ENCODE peak calls at places on chromosomes 11 and 22, in four cellular contexts. One of them, this sample, is unnamed.

GRCh38 chr11:119206512-119207299 is 567 bp downstream of the CBL start:
- DNase-seq in RWPE1: peak; percentile 34
- DNase-seq in left ventricle myocardium inferior: peak; percentile 51
- DNase-seq in A549: no peak
- DNase-seq in this sample: peak; percentile 24

GRCh38 chr22:46561435-46561905 is 24.1 kb upstream of the CELSR1 start:
- DNase-seq in RWPE1: no peak
- DNase-seq in left ventricle myocardium inferior: peak; percentile 6
- DNase-seq in A549: peak; percentile 77
- DNase-seq in this sample: peak; percentile 48

GRCh38 chr22:44276706-44277403 is 35.9 kb downstream of the SHISAL1 start:
- DNase-seq in RWPE1: no peak
- DNase-seq in left ventricle myocardium inferior: no peak
- DNase-seq in A549: no peak
- DNase-seq in this sample: no peak

GRCh38 chr22:36455571-36456458 is 25.6 kb downstream of the TXN2 start:
- DNase-seq in RWPE1: no peak
- DNase-seq in left ventricle myocardium inferior: no peak
- DNase-seq in A549: no peak
- DNase-seq in this sample: no peak

GRCh38 chr22:47357086-47357485 is 594.6 kb downstream of the TBC1D22A start:
- DNase-seq in RWPE1: no peak
- DNase-seq in left ventricle myocardium inferior: no peak
- DNase-seq in A549: no peak
- DNase-seq in this sample: no peak

GRCh38 chr11:115912484-115912945 is 408.3 kb upstream of the CADM1 start:
- DNase-seq in RWPE1: no peak
- DNase-seq in left ventricle myocardium inferior: no peak
- DNase-seq in A549: no peak
- DNase-seq in this sample: no peak

GRCh38 chr11:105208038-105208437 is 68.5 kb upstream of the CARD18 start:
- DNase-seq in RWPE1: no peak
- DNase-seq in left ventricle myocardium inferior: no peak
- DNase-seq in A549: no peak
- DNase-seq in this sample: no peak

GRCh38 chr22:20973634-20974286 is 6.7 kb downstream of the AIFM3 start:
- DNase-seq in RWPE1: no peak
- DNase-seq in left ventricle myocardium inferior: no peak
- DNase-seq in A549: no peak
- DNase-seq in this sample: no peak

GRCh38 chr11:59842316-59842715 is 3.0 kb downstream of the CBLIF start:
- DNase-seq in RWPE1: no peak
- DNase-seq in left ventricle myocardium inferior: no peak
- DNase-seq in A549: no peak
- DNase-seq in this sample: no peak

GRCh38 chr22:36329217-36330078 is 58.3 kb downstream of the MYH9 start:
- DNase-seq in RWPE1: peak; percentile 80
- DNase-seq in left ventricle myocardium inferior: peak; percentile 57
- DNase-seq in A549: peak; percentile 92
- DNase-seq in this sample: peak; percentile 97

GRCh38 chr11:16397355-16397754 is 41.0 kb upstream of the SOX6 start:
- DNase-seq in RWPE1: no peak
- DNase-seq in left ventricle myocardium inferior: no peak
- DNase-seq in A549: no peak
- DNase-seq in this sample: no peak

GRCh38 chr11:116694017-116694725 is 78.6 kb downstream of the BUD13 start:
- DNase-seq in RWPE1: no peak
- DNase-seq in left ventricle myocardium inferior: no peak
- DNase-seq in A549: no peak
- DNase-seq in this sample: no peak

GRCh38 chr11:108568183-108568858 is 25.2 kb downstream of the EXPH5 start:
- DNase-seq in RWPE1: no peak
- DNase-seq in left ventricle myocardium inferior: peak; percentile 16
- DNase-seq in A549: no peak
- DNase-seq in this sample: no peak

GRCh38 chr11:32094931-32095330 is 4.1 kb downstream of the RCN1 start:
- DNase-seq in RWPE1: no peak
- DNase-seq in left ventricle myocardium inferior: no peak
- DNase-seq in A549: no peak
- DNase-seq in this sample: no peak

GRCh38 chr11:46554205-46555162 is 39.3 kb downstream of the AMBRA1 start:
- DNase-seq in RWPE1: peak; percentile 74
- DNase-seq in left ventricle myocardium inferior: no peak
- DNase-seq in A549: peak; percentile 84
- DNase-seq in this sample: peak; percentile 86

GRCh38 chr11:75107187-75107586 is 10.5 kb upstream of the OR2AT4 start:
- DNase-seq in RWPE1: no peak
- DNase-seq in left ventricle myocardium inferior: no peak
- DNase-seq in A549: no peak
- DNase-seq in this sample: no peak

GRCh38 chr11:115616941-115617340 is 112.7 kb upstream of the CADM1 start:
- DNase-seq in RWPE1: no peak
- DNase-seq in left ventricle myocardium inferior: peak; percentile 27
- DNase-seq in A549: no peak
- DNase-seq in this sample: no peak

GRCh38 chr11:78398715-78399114 is 18.9 kb downstream of the GAB2 start:
- DNase-seq in RWPE1: no peak
- DNase-seq in left ventricle myocardium inferior: no peak
- DNase-seq in A549: no peak
- DNase-seq in this sample: no peak

GRCh38 chr11:10302744-10303557 is 1.9 kb upstream of the ADM start:
- DNase-seq in RWPE1: peak; percentile 34
- DNase-seq in left ventricle myocardium inferior: peak; percentile 89
- DNase-seq in A549: peak; percentile 67
- DNase-seq in this sample: peak; percentile 47

GRCh38 chr11:126140932-126141291 is 70.5 kb downstream of the RPUSD4 start:
- DNase-seq in RWPE1: no peak
- DNase-seq in left ventricle myocardium inferior: peak; percentile 64
- DNase-seq in A549: no peak
- DNase-seq in this sample: peak; percentile 8

GRCh38 chr11:78870655-78871054 is 296.0 kb upstream of the NARS2 start:
- DNase-seq in RWPE1: no peak
- DNase-seq in left ventricle myocardium inferior: no peak
- DNase-seq in A549: no peak
- DNase-seq in this sample: no peak

GRCh38 chr11:58734681-58735490 is 3.1 kb upstream of the GLYAT start:
- DNase-seq in RWPE1: no peak
- DNase-seq in left ventricle myocardium inferior: no peak
- DNase-seq in A549: no peak
- DNase-seq in this sample: no peak

GRCh38 chr11:7467652-7468051 is 17.7 kb upstream of the OLFML1 start:
- DNase-seq in RWPE1: no peak
- DNase-seq in left ventricle myocardium inferior: no peak
- DNase-seq in A549: no peak
- DNase-seq in this sample: no peak

GRCh38 chr11:125070699-125071254 is 7.7 kb downstream of the SLC37A2 start:
- DNase-seq in RWPE1: peak; percentile 89
- DNase-seq in left ventricle myocardium inferior: peak; percentile 52
- DNase-seq in A549: no peak
- DNase-seq in this sample: peak; percentile 87

GRCh38 chr11:68033708-68034045 is 3.2 kb downstream of the NDUFS8 start:
- DNase-seq in RWPE1: no peak
- DNase-seq in left ventricle myocardium inferior: peak; percentile 71
- DNase-seq in A549: no peak
- DNase-seq in this sample: no peak

GRCh38 chr11:67351275-67352005 is 1.9 kb downstream of the POLD4 start:
- DNase-seq in RWPE1: peak; percentile 84
- DNase-seq in left ventricle myocardium inferior: peak; percentile 55
- DNase-seq in A549: peak; percentile 89
- DNase-seq in this sample: peak; percentile 90

GRCh38 chr22:20616451-20617043 is 109.1 kb downstream of the MED15 start:
- DNase-seq in RWPE1: no peak
- DNase-seq in left ventricle myocardium inferior: no peak
- DNase-seq in A549: no peak
- DNase-seq in this sample: no peak

GRCh38 chr11:93972790-93973189 is 48.4 kb upstream of the HEPHL1 start:
- DNase-seq in RWPE1: no peak
- DNase-seq in left ventricle myocardium inferior: no peak
- DNase-seq in A549: no peak
- DNase-seq in this sample: no peak

GRCh38 chr22:35811670-35812069 is 94.0 kb downstream of the APOL5 start:
- DNase-seq in RWPE1: no peak
- DNase-seq in left ventricle myocardium inferior: no peak
- DNase-seq in A549: no peak
- DNase-seq in this sample: no peak

GRCh38 chr11:81700061-81700460 is 1033.6 kb downstream of the FAM181B start:
- DNase-seq in RWPE1: no peak
- DNase-seq in left ventricle myocardium inferior: no peak
- DNase-seq in A549: no peak
- DNase-seq in this sample: no peak

GRCh38 chr22:49232319-49233067 is 595.2 kb downstream of the BRD1 start:
- DNase-seq in RWPE1: no peak
- DNase-seq in left ventricle myocardium inferior: no peak
- DNase-seq in A549: no peak
- DNase-seq in this sample: no peak

GRCh38 chr11:120652705-120653335 is 141.3 kb downstream of the GRIK4 start:
- DNase-seq in RWPE1: no peak
- DNase-seq in left ventricle myocardium inferior: no peak
- DNase-seq in A549: peak; percentile 11
- DNase-seq in this sample: peak; percentile 5

GRCh38 chr11:73053964-73054363 is 88.2 kb downstream of the FCHSD2 start:
- DNase-seq in RWPE1: no peak
- DNase-seq in left ventricle myocardium inferior: no peak
- DNase-seq in A549: no peak
- DNase-seq in this sample: no peak

GRCh38 chr11:122305018-122305417 is 189.0 kb upstream of the BLID start:
- DNase-seq in RWPE1: no peak
- DNase-seq in left ventricle myocardium inferior: no peak
- DNase-seq in A549: no peak
- DNase-seq in this sample: no peak

GRCh38 chr22:48268293-48268692 is 1505.8 kb downstream of the TBC1D22A start:
- DNase-seq in RWPE1: no peak
- DNase-seq in left ventricle myocardium inferior: no peak
- DNase-seq in A549: no peak
- DNase-seq in this sample: no peak

GRCh38 chr22:20749453-20749852 is 24.5 kb upstream of the SERPIND1 start:
- DNase-seq in RWPE1: no peak
- DNase-seq in left ventricle myocardium inferior: no peak
- DNase-seq in A549: no peak
- DNase-seq in this sample: no peak

GRCh38 chr11:84522331-84522730 is 1104.8 kb downstream of the DLG2 start:
- DNase-seq in RWPE1: no peak
- DNase-seq in left ventricle myocardium inferior: no peak
- DNase-seq in A549: no peak
- DNase-seq in this sample: peak; percentile 14

GRCh38 chr11:84526250-84526649 is 1100.9 kb downstream of the DLG2 start:
- DNase-seq in RWPE1: no peak
- DNase-seq in left ventricle myocardium inferior: no peak
- DNase-seq in A549: no peak
- DNase-seq in this sample: no peak

GRCh38 chr11:84518601-84519183 is 1108.5 kb downstream of the DLG2 start:
- DNase-seq in RWPE1: no peak
- DNase-seq in left ventricle myocardium inferior: no peak
- DNase-seq in A549: no peak
- DNase-seq in this sample: no peak

GRCh38 chr11:84524422-84525051 is 1102.6 kb downstream of the DLG2 start:
- DNase-seq in RWPE1: peak; percentile 9
- DNase-seq in left ventricle myocardium inferior: no peak
- DNase-seq in A549: peak; percentile 17
- DNase-seq in this sample: peak; percentile 32
- TF ChIP-seq CTCF in RWPE1: peak; percentile 20
- TF ChIP-seq CTCF in left ventricle myocardium inferior: peak; percentile 54
- TF ChIP-seq CTCF in A549: peak; percentile 49
- TF ChIP-seq CTCF in this sample: peak; percentile 49

DNA sequence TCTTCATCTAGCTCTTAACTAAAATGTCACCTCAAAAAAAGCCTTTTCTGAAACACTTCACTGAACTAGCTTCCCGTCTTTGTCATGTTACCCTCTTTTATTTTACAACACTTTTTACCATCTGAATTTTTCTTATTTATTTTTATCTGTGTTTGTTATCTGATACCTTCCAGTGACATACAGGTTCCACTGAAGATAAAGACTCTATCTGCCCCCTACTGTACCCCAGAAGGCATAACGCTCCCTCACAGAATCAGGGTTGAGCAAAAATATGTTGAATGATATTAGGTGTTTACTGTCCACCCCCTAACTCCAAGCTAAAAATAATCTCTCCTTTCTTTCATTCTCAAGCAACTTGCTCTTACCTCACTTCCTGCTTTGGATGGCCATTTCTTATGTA is 654.2 kb downstream of the NELL1 start:
- DNase-seq in RWPE1: no peak
- DNase-seq in left ventricle myocardium inferior: no peak
- DNase-seq in A549: no peak
- DNase-seq in this sample: no peak
- TF ChIP-seq CTCF in RWPE1: no peak
- TF ChIP-seq CTCF in left ventricle myocardium inferior: no peak
- TF ChIP-seq CTCF in A549: no peak
- TF ChIP-seq CTCF in this sample: no peak

GRCh38 chr11:64275031-64275800 is 9.2 kb downstream of the BAD start:
- DNase-seq in RWPE1: no peak
- DNase-seq in left ventricle myocardium inferior: no peak
- DNase-seq in A549: no peak
- DNase-seq in this sample: no peak

GRCh38 chr11:64268028-64268686 is 16.3 kb downstream of the BAD start:
- DNase-seq in RWPE1: no peak
- DNase-seq in left ventricle myocardium inferior: no peak
- DNase-seq in A549: no peak
- DNase-seq in this sample: no peak

GRCh38 chr11:64268687-64269379 is 15.6 kb downstream of the BAD start:
- DNase-seq in RWPE1: no peak
- DNase-seq in left ventricle myocardium inferior: peak; percentile 71
- DNase-seq in A549: peak; percentile 76
- DNase-seq in this sample: peak; percentile 40

GRCh38 chr11:64269380-64270234 is 14.9 kb downstream of the BAD start:
- DNase-seq in RWPE1: peak; percentile 91
- DNase-seq in left ventricle myocardium inferior: peak; percentile 98
- DNase-seq in A549: peak; percentile 100
- DNase-seq in this sample: peak; percentile 100

GRCh38 chr11:64271339-64272132 is 12.9 kb downstream of the BAD start:
- DNase-seq in RWPE1: peak; percentile 48
- DNase-seq in left ventricle myocardium inferior: peak; percentile 88
- DNase-seq in A549: peak; percentile 96
- DNase-seq in this sample: peak; percentile 95
- TF ChIP-seq CTCF in RWPE1: no peak
- TF ChIP-seq CTCF in left ventricle myocardium inferior: peak; percentile 33
- TF ChIP-seq CTCF in A549: peak; percentile 20
- TF ChIP-seq CTCF in this sample: peak; percentile 18

DNA sequence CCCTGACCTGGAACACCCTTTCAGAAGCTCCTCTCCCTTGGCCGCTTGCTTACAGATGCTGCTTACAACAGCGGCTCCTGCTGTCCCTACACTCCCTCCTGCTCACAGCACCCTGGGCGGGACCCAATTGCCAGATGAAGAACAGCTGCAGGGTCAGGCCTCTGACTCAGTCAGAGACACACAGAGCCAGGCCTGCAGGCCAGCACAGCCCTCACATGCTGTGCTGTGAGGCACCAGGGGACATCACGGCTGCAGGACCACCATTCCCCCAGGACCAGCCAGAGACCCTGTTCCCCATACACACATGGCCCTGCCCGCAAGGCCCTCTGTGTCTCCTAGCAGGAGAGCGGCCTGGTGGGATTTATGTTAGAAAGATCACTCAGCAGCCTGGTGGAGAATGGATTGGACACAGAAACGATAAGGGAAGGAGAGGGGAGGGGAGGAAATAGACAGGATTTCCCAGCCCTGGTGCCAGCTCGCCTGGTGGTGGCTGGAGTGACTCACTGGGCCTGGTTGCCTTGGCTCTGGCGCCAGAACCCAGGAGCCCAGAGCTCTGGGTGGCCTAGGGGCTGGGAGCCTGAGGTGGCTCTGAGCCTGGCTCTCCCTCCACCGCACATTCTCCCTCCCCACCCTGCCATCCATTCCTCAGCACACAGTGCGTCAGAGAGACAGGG is 6.7 kb downstream of the CAPN5 start:
- DNase-seq in RWPE1: peak; percentile 63
- DNase-seq in left ventricle myocardium inferior: peak; percentile 83
- DNase-seq in A549: peak; percentile 75
- DNase-seq in this sample: peak; percentile 58
- TF ChIP-seq CTCF in RWPE1: no peak
- TF ChIP-seq CTCF in left ventricle myocardium inferior: peak; percentile 49
- TF ChIP-seq CTCF in A549: peak; percentile 37
- TF ChIP-seq CTCF in this sample: peak; percentile 24

This sample was measured in epithelial cell of esophagus.